ENCODE peak calls at places on chromosomes 2 and 18, in six cellular contexts. One of them, this sample, is unnamed.

GRCh38 chr2:31382452-31383120 is 32.0 kb downstream of the XDH start:
- DNase-seq in PC-9: no peak
- DNase-seq in astrocyte of the spinal cord: peak; percentile 63
- DNase-seq in T-helper 9 cell: no peak
- DNase-seq in stimulated activated CD8-positive, alpha-beta memory T cell treated with anti-CD3 and anti-CD28 coated beads, Interleukin-15, amount 100 ng/mL, for 1 hour: no peak
- DNase-seq in lower leg skin: peak; percentile 11
- DNase-seq in this sample: no peak

GRCh38 chr2:73290049-73290839 is 3.1 kb downstream of the EGR4 start:
- DNase-seq in PC-9: peak; percentile 73
- DNase-seq in astrocyte of the spinal cord: no peak
- DNase-seq in T-helper 9 cell: no peak
- DNase-seq in stimulated activated CD8-positive, alpha-beta memory T cell treated with anti-CD3 and anti-CD28 coated beads, Interleukin-15, amount 100 ng/mL, for 1 hour: peak; percentile 27
- DNase-seq in lower leg skin: no peak
- DNase-seq in this sample: no peak

GRCh38 chr2:205438241-205438640 is 244.1 kb upstream of the NRP2 start:
- DNase-seq in astrocyte of the spinal cord: no peak
- DNase-seq in lower leg skin: no peak
- DNase-seq in PC-9: no peak
- DNase-seq in T-helper 9 cell: no peak
- DNase-seq in stimulated activated CD8-positive, alpha-beta memory T cell treated with anti-CD3 and anti-CD28 coated beads, Interleukin-15, amount 100 ng/mL, for 1 hour: no peak
- DNase-seq in this sample: no peak

GRCh38 chr2:60980031-60980815 is 37.3 kb upstream of the PEX13 start:
- DNase-seq in lower leg skin: no peak
- DNase-seq in stimulated activated CD8-positive, alpha-beta memory T cell treated with anti-CD3 and anti-CD28 coated beads, Interleukin-15, amount 100 ng/mL, for 1 hour: no peak
- DNase-seq in astrocyte of the spinal cord: no peak
- DNase-seq in T-helper 9 cell: no peak
- DNase-seq in PC-9: no peak
- DNase-seq in this sample: no peak

GRCh38 chr18:500556-501405 is at the start of gene COLEC12:
- DNase-seq in T-helper 9 cell: no peak
- DNase-seq in astrocyte of the spinal cord: peak; percentile 21
- DNase-seq in stimulated activated CD8-positive, alpha-beta memory T cell treated with anti-CD3 and anti-CD28 coated beads, Interleukin-15, amount 100 ng/mL, for 1 hour: no peak
- DNase-seq in PC-9: no peak
- DNase-seq in lower leg skin: no peak
- DNase-seq in this sample: no peak

GRCh38 chr18:79739440-79739778 is 58.3 kb upstream of the KCNG2 start:
- DNase-seq in astrocyte of the spinal cord: no peak
- DNase-seq in lower leg skin: no peak
- DNase-seq in stimulated activated CD8-positive, alpha-beta memory T cell treated with anti-CD3 and anti-CD28 coated beads, Interleukin-15, amount 100 ng/mL, for 1 hour: no peak
- DNase-seq in T-helper 9 cell: no peak
- DNase-seq in PC-9: no peak
- DNase-seq in this sample: no peak

GRCh38 chr2:26982102-26982742 is 11.8 kb downstream of the MAPRE3 start:
- DNase-seq in PC-9: peak; percentile 65
- DNase-seq in T-helper 9 cell: no peak
- DNase-seq in stimulated activated CD8-positive, alpha-beta memory T cell treated with anti-CD3 and anti-CD28 coated beads, Interleukin-15, amount 100 ng/mL, for 1 hour: no peak
- DNase-seq in astrocyte of the spinal cord: peak; percentile 36
- DNase-seq in lower leg skin: peak; percentile 51
- DNase-seq in this sample: peak; percentile 83

GRCh38 chr2:120440521-120441350 is 94.8 kb downstream of the INHBB start:
- DNase-seq in lower leg skin: no peak
- DNase-seq in PC-9: no peak
- DNase-seq in stimulated activated CD8-positive, alpha-beta memory T cell treated with anti-CD3 and anti-CD28 coated beads, Interleukin-15, amount 100 ng/mL, for 1 hour: no peak
- DNase-seq in T-helper 9 cell: no peak
- DNase-seq in astrocyte of the spinal cord: no peak
- DNase-seq in this sample: no peak

GRCh38 chr2:158969717-158970521 is 1.5 kb downstream of the TANC1 start:
- DNase-seq in PC-9: peak; percentile 36
- DNase-seq in astrocyte of the spinal cord: peak; percentile 36
- DNase-seq in lower leg skin: no peak
- DNase-seq in stimulated activated CD8-positive, alpha-beta memory T cell treated with anti-CD3 and anti-CD28 coated beads, Interleukin-15, amount 100 ng/mL, for 1 hour: no peak
- DNase-seq in T-helper 9 cell: no peak
- DNase-seq in this sample: peak; percentile 58

GRCh38 chr2:12824771-12825363 is 108.1 kb downstream of the TRIB2 start:
- DNase-seq in stimulated activated CD8-positive, alpha-beta memory T cell treated with anti-CD3 and anti-CD28 coated beads, Interleukin-15, amount 100 ng/mL, for 1 hour: no peak
- DNase-seq in astrocyte of the spinal cord: peak; percentile 17
- DNase-seq in T-helper 9 cell: no peak
- DNase-seq in lower leg skin: peak; percentile 82
- DNase-seq in PC-9: no peak
- DNase-seq in this sample: peak; percentile 32